ENCODE peak calls at places on chromosomes 11 and 22, in seven cellular contexts. I, E, Q, K, Z, W and U are unnamed samples.

GRCh38 chr22:23216331-23217170 is 36.2 kb downstream of the BCR start:
- DNase-seq in I (no peak), E (no peak), Q (peak), K (no peak), Z (no peak), W (no peak), U (peak)

GRCh38 chr11:133343951-133344350 is 188.3 kb downstream of the OPCML start:
- DNase-seq in I (no peak), E (no peak), Q (no peak), K (no peak), Z (no peak), W (no peak), U (no peak)

GRCh38 chr11:130404727-130405126 is 23.7 kb downstream of the ADAMTS8 start:
- DNase-seq in I (no peak), E (no peak), Q (no peak), K (no peak), Z (no peak), W (no peak), U (no peak)

GRCh38 chr22:34804588-34804987 is 261.4 kb upstream of the ISX start:
- DNase-seq in I (no peak), E (no peak), Q (no peak), K (peak), Z (no peak), W (no peak), U (no peak)

GRCh38 chr11:71418643-71419042 is 29.6 kb downstream of the DHCR7 start:
- DNase-seq in I (no peak), E (no peak), Q (no peak), K (no peak), Z (no peak), W (no peak), U (no peak)

GRCh38 chr11:8779107-8779506 is 96.5 kb downstream of the RPL27A start:
- DNase-seq in I (no peak), E (no peak), Q (no peak), K (no peak), Z (no peak), W (no peak), U (no peak)

GRCh38 chr22:43592470-43592869 is 180.7 kb downstream of the MPPED1 start:
- DNase-seq in I (no peak), E (peak), Q (no peak), K (no peak), Z (no peak), W (no peak), U (no peak)

GRCh38 chr22:46023558-46023981 is 46.6 kb upstream of the WNT7B start:
- DNase-seq in I (no peak), E (no peak), Q (peak), K (peak), Z (peak), W (no peak), U (peak)

GRCh38 chr11:36577859-36578258 is 10.1 kb downstream of the RAG1 start:
- DNase-seq in I (no peak), E (no peak), Q (no peak), K (peak), Z (no peak), W (no peak), U (no peak)

GRCh38 chr11:15113381-15113780 is 1.3 kb upstream of the INSC start:
- DNase-seq in I (no peak), E (no peak), Q (no peak), K (no peak), Z (no peak), W (no peak), U (peak)

GRCh38 chr11:68956142-68956541 is 24.6 kb downstream of the MRGPRD start:
- DNase-seq in I (no peak), E (peak), Q (no peak), K (no peak), Z (peak), W (no peak), U (peak)

DNA sequence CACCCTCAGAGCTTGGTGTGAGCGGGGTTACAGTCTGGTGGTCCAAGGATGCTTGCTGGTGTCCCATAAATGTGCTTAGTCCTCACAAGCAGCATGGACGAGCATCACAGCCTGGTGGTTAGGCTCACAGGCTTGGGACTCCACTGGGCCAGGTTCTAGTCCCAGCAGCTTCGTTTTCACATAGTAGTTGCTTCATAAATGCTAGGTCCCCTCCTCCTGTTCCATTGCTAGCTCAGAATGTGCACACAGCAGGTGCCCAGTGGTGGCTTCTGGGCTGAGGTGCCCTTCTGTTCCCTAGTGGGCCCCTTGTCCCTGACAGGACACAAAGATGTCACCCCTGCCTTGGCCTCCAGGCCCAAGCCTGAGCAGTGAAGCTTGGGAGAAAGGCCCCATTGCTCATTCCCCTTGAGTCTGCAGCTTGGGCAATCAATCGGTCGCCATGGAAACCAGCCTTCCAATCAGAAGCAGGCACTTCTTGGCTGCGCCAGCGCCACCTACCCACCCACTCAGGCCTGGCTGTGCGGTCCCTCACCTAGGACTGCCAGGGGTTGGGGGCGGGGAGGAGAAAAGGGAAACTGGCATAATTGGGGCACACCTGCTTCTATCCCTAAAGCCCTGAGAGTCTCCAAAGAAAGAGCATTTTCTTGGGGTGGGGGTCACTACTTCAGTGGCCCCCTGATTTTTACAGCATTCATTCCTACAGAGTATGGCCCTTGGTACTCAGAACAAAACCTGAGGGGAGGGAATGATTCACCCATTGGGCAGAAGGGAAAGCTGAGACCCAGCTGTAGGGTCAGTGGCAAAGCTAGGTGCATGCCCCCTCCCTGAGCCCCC is 48.1 kb downstream of the CYTH4 start:
- DNase-seq in I (no peak), E (peak), Q (no peak), K (peak), Z (peak), W (no peak), U (no peak)
- TF ChIP-seq CTCF in I (peak), E (no peak), Q (no peak), K (peak), Z (no peak), W (no peak), U (no peak)

GRCh38 chr22:50699754-50700386 is 27.2 kb downstream of the SHANK3 start:
- DNase-seq in I (no peak), E (no peak), Q (peak), K (no peak), Z (peak), W (no peak), U (no peak)
- TF ChIP-seq CTCF in I (no peak), E (no peak), Q (no peak), K (peak), Z (no peak), W (no peak), U (no peak)

DNA sequence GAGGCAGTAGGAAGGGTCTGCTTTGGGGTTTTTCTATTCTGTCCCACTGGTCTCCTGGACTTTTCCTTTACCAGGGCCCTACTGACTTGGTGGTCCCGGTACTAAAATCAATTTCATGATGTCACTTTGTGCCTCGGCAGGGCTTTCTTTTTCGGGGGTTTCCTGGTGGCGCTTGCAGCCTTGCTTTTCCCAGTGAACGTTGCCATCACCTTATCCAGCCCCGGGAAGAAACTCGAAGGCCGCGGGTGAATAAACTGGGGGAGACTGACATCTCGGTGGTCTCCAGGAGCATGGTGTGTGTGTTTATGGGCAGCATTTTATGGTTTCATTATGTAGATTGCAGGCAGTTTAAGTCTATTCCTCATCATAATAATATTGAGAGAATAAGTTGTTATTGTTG is 84.4 kb downstream of the KCNQ1 start:
- DNase-seq in I (no peak), E (no peak), Q (peak), K (no peak), Z (no peak), W (no peak), U (peak)
- TF ChIP-seq CTCF in I (no peak), E (no peak), Q (no peak), K (no peak), Z (no peak), W (no peak), U (no peak)

DNA sequence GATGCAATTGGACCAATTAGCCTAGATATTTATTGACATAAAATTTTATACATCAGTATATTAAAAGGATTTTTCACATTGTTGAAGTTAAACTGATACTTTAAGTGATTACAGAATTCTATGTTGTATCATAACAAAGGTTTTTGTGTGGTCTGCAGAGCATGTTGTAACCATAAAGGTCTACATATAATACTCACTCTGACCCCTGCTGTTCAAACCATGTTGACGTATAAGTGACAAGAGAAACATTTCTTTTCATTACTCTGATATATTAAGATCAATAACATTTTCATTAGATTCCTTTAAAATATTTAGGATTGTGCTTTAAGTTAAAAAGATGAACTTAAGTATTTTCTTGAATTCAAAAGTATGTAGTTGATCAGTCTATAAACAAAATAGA is 63.9 kb downstream of the GAS2 start:
- DNase-seq in I (no peak), E (no peak), Q (no peak), K (no peak), Z (no peak), W (peak), U (no peak)
- TF ChIP-seq CTCF in I (no peak), E (peak), Q (no peak), K (peak), Z (no peak), W (no peak), U (no peak)

GRCh38 chr22:21985214-21985613 is 2.6 kb upstream of the TOP3B start:
- DNase-seq in I (no peak), E (no peak), Q (no peak), K (no peak), Z (no peak), W (no peak), U (no peak)
- TF ChIP-seq CTCF in I (no peak), E (no peak), Q (no peak), K (no peak), Z (no peak), W (no peak), U (no peak)

DNA sequence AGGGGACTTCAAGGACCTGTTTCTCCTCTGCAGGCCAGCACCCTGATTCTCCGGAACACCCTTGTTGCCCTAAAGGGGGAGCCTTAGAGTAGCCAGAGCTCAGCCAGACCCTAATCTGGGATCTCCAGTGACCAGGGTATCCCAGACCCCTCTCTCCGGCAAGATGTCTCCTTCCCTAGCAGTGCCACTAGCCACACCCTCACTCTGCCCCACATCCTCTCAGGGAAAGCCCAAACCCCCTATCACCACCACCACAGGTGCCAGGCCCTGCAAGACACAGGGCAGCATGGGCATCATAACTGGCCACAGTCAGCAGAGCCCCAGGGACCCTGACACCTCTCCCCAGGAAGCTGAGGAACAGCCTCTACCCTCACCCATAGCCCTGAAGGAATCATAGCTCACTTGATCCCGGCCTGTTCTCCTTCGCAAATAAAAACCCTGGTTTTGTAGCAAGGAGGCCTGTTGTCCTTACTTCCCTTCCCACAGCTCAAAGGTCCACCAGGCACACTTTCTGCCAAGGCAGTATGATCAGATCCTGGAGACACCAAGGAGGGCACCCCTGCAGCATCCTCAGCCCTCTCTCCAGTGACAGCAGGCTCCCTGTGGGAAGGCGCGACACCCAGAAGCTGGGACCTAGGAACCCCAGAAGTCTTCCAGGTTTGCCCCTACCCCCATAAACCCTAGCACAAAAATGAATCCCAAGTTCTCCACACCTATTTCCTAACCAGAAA is 4.6 kb downstream of the CFL1 start:
- DNase-seq in I (no peak), E (no peak), Q (no peak), K (no peak), Z (peak), W (no peak), U (no peak)
- TF ChIP-seq CTCF in I (no peak), E (no peak), Q (no peak), K (no peak), Z (no peak), W (peak), U (no peak)